ENCODE peak calls at places on chromosomes 4 and X, in five cellular contexts. Z is heart left ventricle, M is breast epithelium, C is aorta, Q is right lobe of liver. G is an unnamed sample.

GRCh38 chr4:170087163-170087700 is 2.5 kb downstream of the AADAT start:
- DNase-seq in Z (no peak), M (no peak), C (no peak), Q (no peak), G (no peak)

GRCh38 chrX:128781506-128781905 is 729.3 kb upstream of the ACTRT1 start:
- DNase-seq in Z (no peak), M (no peak), C (no peak), Q (peak), G (peak)

GRCh38 chr4:27088491-27088890 is 227.8 kb downstream of the STIM2 start:
- DNase-seq in Z (no peak), M (peak), C (no peak), Q (no peak), G (no peak)

GRCh38 chr4:185165605-185166063 is 22.6 kb downstream of the SLC25A4 start:
- DNase-seq in Z (no peak), M (no peak), C (no peak), Q (no peak), G (no peak)

GRCh38 chr4:80081566-80081965 is 8.5 kb upstream of the ANTXR2 start:
- DNase-seq in Z (no peak), M (no peak), C (no peak), Q (no peak), G (no peak)

GRCh38 chr4:163679189-163679588 is 184.7 kb downstream of the TMA16 start:
- DNase-seq in Z (no peak), M (no peak), C (no peak), Q (no peak), G (no peak)

GRCh38 chr4:140529434-140529833 is 5.5 kb downstream of the ELMOD2 start:
- DNase-seq in Z (peak), M (no peak), C (no peak), Q (no peak), G (no peak)

GRCh38 chr4:16686195-16686594 is 212.2 kb downstream of the LDB2 start:
- DNase-seq in Z (no peak), M (no peak), C (no peak), Q (no peak), G (no peak)

GRCh38 chrX:41240504-41240903 is 93.5 kb upstream of the DDX3X start:
- DNase-seq in Z (no peak), M (no peak), C (no peak), Q (no peak), G (no peak)

GRCh38 chr4:153808175-153808574 is 19.3 kb upstream of the SFRP2 start:
- DNase-seq in Z (no peak), M (no peak), C (no peak), Q (no peak), G (no peak)

GRCh38 chr4:154004859-154005520 is 216.1 kb upstream of the SFRP2 start:
- DNase-seq in Z (no peak), M (peak), C (no peak), Q (no peak), G (no peak)

GRCh38 chr4:340011-340410 is 2.4 kb downstream of the ZNF141 start:
- DNase-seq in Z (no peak), M (no peak), C (no peak), Q (no peak), G (no peak)

GRCh38 chr4:337932-338758 is 531 bp downstream of the ZNF141 start:
- DNase-seq in Z (peak), M (peak), C (no peak), Q (no peak), G (peak)

GRCh38 chr4:336893-337142 is 796 bp upstream of the ZNF141 start:
- DNase-seq in Z (no peak), M (no peak), C (no peak), Q (peak), G (no peak)

GRCh38 chr4:337143-337931 is at the start of gene ZNF141:
- DNase-seq in Z (peak), M (peak), C (peak), Q (peak), G (peak)

GRCh38 chr4:338759-339097 is 1.1 kb downstream of the ZNF141 start:
- DNase-seq in Z (no peak), M (no peak), C (no peak), Q (no peak), G (no peak)
- H3K4me3 ChIP-seq in Z (peak), M (peak), C (peak), Q (peak), G (peak)

GRCh38 chr4:105232374-105232773 is 85.7 kb downstream of the TET2 start:
- DNase-seq in Z (no peak), M (no peak), C (no peak), Q (no peak), G (no peak)

GRCh38 chr4:105236202-105236916 is 89.7 kb downstream of the TET2 start:
- DNase-seq in Z (no peak), M (no peak), C (no peak), Q (no peak), G (no peak)

GRCh38 chr4:105230287-105230686 is 83.6 kb downstream of the TET2 start:
- DNase-seq in Z (no peak), M (no peak), C (no peak), Q (no peak), G (no peak)

GRCh38 chr4:105236917-105237311 is 90.2 kb downstream of the TET2 start:
- DNase-seq in Z (no peak), M (no peak), C (no peak), Q (no peak), G (no peak)

DNA sequence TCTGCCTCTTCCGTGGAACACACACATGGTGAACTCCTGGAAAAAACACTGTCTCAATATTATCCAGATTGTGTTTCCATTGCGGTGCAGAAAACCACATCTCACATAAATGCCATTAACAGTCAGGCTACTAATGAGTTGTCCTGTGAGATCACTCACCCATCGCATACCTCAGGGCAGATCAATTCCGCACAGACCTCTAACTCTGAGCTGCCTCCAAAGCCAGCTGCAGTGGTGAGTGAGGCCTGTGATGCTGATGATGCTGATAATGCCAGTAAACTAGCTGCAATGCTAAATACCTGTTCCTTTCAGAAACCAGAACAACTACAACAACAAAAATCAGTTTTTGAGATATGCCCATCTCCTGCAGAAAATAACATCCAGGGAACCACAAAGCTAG is 87.9 kb downstream of the TET2 start:
- DNase-seq in Z (no peak), M (no peak), C (no peak), Q (no peak), G (no peak)
- H3K4me3 ChIP-seq in Z (no peak), M (no peak), C (no peak), Q (no peak), G (no peak)

GRCh38 chr4:145909331-145909730 is 29.3 kb downstream of the ZNF827 start:
- DNase-seq in Z (peak), M (peak), C (no peak), Q (peak), G (peak)
- H3K4me3 ChIP-seq in Z (peak), M (peak), C (no peak), Q (no peak), G (peak)

GRCh38 chrX:77014655-77015377 is 432.4 kb upstream of the FGF16 start:
- DNase-seq in Z (no peak), M (no peak), C (no peak), Q (no peak), G (no peak)
- H3K4me3 ChIP-seq in Z (no peak), M (no peak), C (no peak), Q (no peak), G (no peak)

GRCh38 chr4:87975466-87975865 is at the start of gene SPP1:
- DNase-seq in Z (no peak), M (no peak), C (peak), Q (no peak), G (peak)

GRCh38 chr4:87977521-87978278 is 2.2 kb downstream of the SPP1 start:
- DNase-seq in Z (no peak), M (no peak), C (no peak), Q (no peak), G (no peak)

GRCh38 chr4:87974856-87975462 is 555 bp upstream of the SPP1 start:
- DNase-seq in Z (no peak), M (no peak), C (no peak), Q (peak), G (peak)

GRCh38 chr4:87971866-87972265 is 3.6 kb upstream of the SPP1 start:
- DNase-seq in Z (no peak), M (no peak), C (no peak), Q (no peak), G (no peak)

GRCh38 chr4:87973283-87974169 is 2.0 kb upstream of the SPP1 start:
- DNase-seq in Z (peak), M (peak), C (peak), Q (peak), G (peak)
- H3K4me3 ChIP-seq in Z (no peak), M (no peak), C (no peak), Q (no peak), G (peak)

GRCh38 chr4:57282556-57283310 is 172.5 kb upstream of the IGFBP7 start:
- DNase-seq in Z (no peak), M (no peak), C (no peak), Q (no peak), G (no peak)

DNA sequence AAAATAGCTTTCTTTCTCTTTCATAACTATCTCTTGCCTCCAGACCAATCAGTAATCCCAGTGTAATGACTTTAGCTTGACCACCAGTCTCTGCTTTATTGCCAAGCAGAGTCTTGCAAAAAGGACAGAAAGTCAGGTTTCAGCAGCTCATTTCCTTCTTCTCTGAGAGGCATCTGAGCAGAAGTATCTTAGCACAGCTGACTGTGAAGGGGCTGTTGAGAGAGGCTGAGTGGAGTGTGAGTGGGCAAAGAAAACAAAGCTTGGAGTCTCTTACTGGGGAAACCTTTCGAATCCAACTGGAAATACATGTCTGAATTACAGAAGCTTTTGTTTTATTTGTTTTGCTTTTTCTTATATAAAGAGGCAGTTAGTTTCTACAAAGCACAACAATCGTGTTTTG is 170.3 kb upstream of the IGFBP7 start:
- DNase-seq in Z (no peak), M (no peak), C (no peak), Q (no peak), G (no peak)
- H3K4me3 ChIP-seq in Z (no peak), M (no peak), C (no peak), Q (no peak), G (no peak)